ENCODE peak calls at places on chromosomes 12 and 14, in seven cellular contexts. D is endothelial cell; O is NCI-H1092; U is iris pigment epithelial cell; B is fibroblast of pulmonary artery; L is stimulated activated CD4-positive, alpha-beta T cell treated with anti-CD3 and anti-CD28 coated beads, Interleukin-15, amount 100 ng/mL, for 48 hours; J is foreskin keratinocyte. S is an unnamed sample.

GRCh38 chr12:53427905-53428594 is 4.4 kb downstream of the AMHR2 start:
- DNase-seq in J (peak; percentile 96), U (peak; percentile 95), B (peak; percentile 51), D (no peak), O (no peak), L (peak; percentile 45), S (peak; percentile 98)

GRCh38 chr12:89350661-89351488 is 1.4 kb downstream of the DUSP6 start:
- DNase-seq in B (peak; percentile 59), U (peak; percentile 49), O (no peak), D (no peak), L (no peak), J (no peak), S (peak; percentile 35)

GRCh38 chr14:60161176-60162107 is 3.8 kb downstream of the DHRS7 start:
- DNase-seq in L (no peak), O (peak; percentile 37), B (peak; percentile 42), D (no peak), J (no peak), U (peak; percentile 34), S (peak; percentile 69)

GRCh38 chr14:67491741-67492504 is 3.4 kb upstream of the TMEM229B start:
- DNase-seq in B (no peak), J (no peak), D (no peak), U (no peak), O (peak; percentile 95), L (no peak), S (no peak)

GRCh38 chr14:26191666-26192065 is 406.2 kb downstream of the NOVA1 start:
- DNase-seq in J (no peak), O (no peak), B (no peak), L (no peak), D (no peak), U (no peak), S (peak; percentile 60)

GRCh38 chr14:94671870-94672444 is 59.8 kb downstream of the SERPINA3 start:
- DNase-seq in J (no peak), L (no peak), B (no peak), U (no peak), O (no peak), D (no peak), S (peak; percentile 31)

GRCh38 chr14:21494902-21495762 is 16.0 kb downstream of the METTL3 start:
- DNase-seq in L (no peak), O (no peak), D (no peak), J (no peak), U (peak; percentile 91), B (peak; percentile 58), S (peak; percentile 19)

GRCh38 chr14:62313228-62313627 is 551.0 kb downstream of the SNAPC1 start:
- DNase-seq in B (no peak), J (no peak), L (no peak), D (no peak), O (no peak), U (no peak), S (no peak)

GRCh38 chr12:6062427-6063378 is 61.8 kb downstream of the VWF start:
- DNase-seq in D (peak; percentile 68), L (peak; percentile 43), B (peak; percentile 66), J (no peak), O (no peak), U (no peak), S (peak; percentile 44)

S was measured in fibroblast of mammary gland.